ENCODE peak calls at places on chromosomes 6 and 20, in nine cellular contexts. E is naive thymus-derived CD4-positive, alpha-beta T cell; K is aorta; D is CD4-positive, alpha-beta T cell; G is brain microvascular endothelial cell; X is fibroblast of lung; N is stomach; I is OCI-LY7; S is heart left ventricle. M is an unnamed sample.

GRCh38 chr20:40319741-40320499 is 369.1 kb downstream of the MAFB start:
- DNase-seq in X (no peak), S (no peak), K (no peak), E (no peak), G (no peak), D (no peak), I (no peak), N (no peak), M (no peak)

GRCh38 chr20:13581451-13581850 is 57.3 kb downstream of the TASP1 start:
- DNase-seq in N (no peak), S (no peak), D (no peak), X (no peak), G (no peak), I (no peak), E (no peak), K (no peak), M (no peak)

GRCh38 chr6:19603716-19604115 is 233.5 kb upstream of the ID4 start:
- DNase-seq in N (no peak), I (no peak), D (no peak), S (no peak), E (no peak), G (no peak), K (no peak), X (no peak), M (no peak)

GRCh38 chr6:92352130-92352529 is 1067.2 kb downstream of the EPHA7 start:
- DNase-seq in S (no peak), K (no peak), N (no peak), D (no peak), I (no peak), X (no peak), E (no peak), G (no peak), M (no peak)

GRCh38 chr6:134317471-134318131 is at the start of gene SGK1:
- DNase-seq in N (no peak), E (peak), X (peak), G (peak), I (no peak), K (no peak), D (no peak), S (no peak), M (no peak)

GRCh38 chr20:46011631-46012482 is 3.1 kb downstream of the MMP9 start:
- DNase-seq in K (peak), I (peak), X (peak), D (peak), N (peak), G (no peak), S (peak), E (no peak), M (no peak)

GRCh38 chr6:916160-916559 is 223.2 kb upstream of the EXOC2 start:
- DNase-seq in K (no peak), S (no peak), E (no peak), G (no peak), X (no peak), N (no peak), I (no peak), D (no peak), M (no peak)

GRCh38 chr6:102458990-102459389 is 1065.5 kb downstream of the GRIK2 start:
- DNase-seq in E (no peak), S (no peak), N (no peak), D (no peak), X (no peak), I (no peak), G (no peak), K (no peak), M (no peak)

GRCh38 chr6:154882107-154882506 is 113.0 kb upstream of the TIAM2 start:
- DNase-seq in I (no peak), D (no peak), G (no peak), E (no peak), K (no peak), S (no peak), X (peak), N (no peak), M (no peak)

GRCh38 chr20:18916886-18917785 is 103.6 kb downstream of the SCP2D1 start:
- DNase-seq in N (no peak), X (no peak), E (no peak), K (no peak), G (peak), S (no peak), D (no peak), I (no peak), M (no peak)

GRCh38 chr20:62232764-62233645 is 5.3 kb upstream of the OSBPL2 start:
- DNase-seq in S (no peak), X (no peak), E (no peak), N (peak), G (no peak), K (no peak), D (no peak), I (no peak), M (no peak)

GRCh38 chr6:155311076-155311475 is 3.2 kb downstream of the TFB1M start:
- DNase-seq in E (no peak), D (no peak), S (no peak), G (no peak), I (no peak), N (peak), K (no peak), X (peak), M (no peak)

GRCh38 chr6:85390105-85390728 is 59.7 kb upstream of the NT5E start:
- DNase-seq in X (peak), E (no peak), D (no peak), S (no peak), N (no peak), I (no peak), K (no peak), G (no peak), M (no peak)

DNA sequence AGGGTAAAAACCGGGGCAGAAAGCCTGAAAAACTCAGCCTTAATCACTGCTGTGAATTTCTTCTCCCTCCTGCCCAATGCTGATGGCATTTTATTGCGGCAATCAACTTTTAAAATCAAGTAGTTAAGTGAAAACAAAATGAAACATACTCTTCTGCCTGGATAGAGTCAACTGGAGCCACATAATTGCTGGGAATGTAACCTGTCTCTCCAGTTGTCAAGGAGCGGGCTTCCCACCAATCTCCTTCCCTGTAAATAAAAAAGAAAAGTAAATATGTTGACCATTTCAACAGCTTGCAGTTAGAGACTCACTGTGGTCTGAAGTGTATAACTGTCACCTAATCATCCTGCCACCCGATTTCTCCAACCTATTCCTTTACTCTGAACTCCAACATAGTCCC is 102.1 kb upstream of the TRAF3IP2 start:
- DNase-seq in N (no peak), S (no peak), G (no peak), D (no peak), X (no peak), E (no peak), I (no peak), K (no peak), M (no peak)
- H3K27ac ChIP-seq in N (no peak), S (no peak), G (no peak), D (no peak), X (no peak), E (no peak), I (no peak), K (no peak), M (no peak)

GRCh38 chr6:7451321-7451720 is 61.7 kb downstream of the RIOK1 start:
- DNase-seq in I (no peak), X (no peak), S (no peak), N (no peak), E (no peak), K (no peak), D (no peak), G (no peak), M (no peak)

GRCh38 chr6:7446056-7446455 is 56.4 kb downstream of the RIOK1 start:
- DNase-seq in D (no peak), N (no peak), E (no peak), X (no peak), K (no peak), G (no peak), I (no peak), S (no peak), M (no peak)

GRCh38 chr6:7449018-7449417 is 59.4 kb downstream of the RIOK1 start:
- DNase-seq in D (no peak), I (no peak), G (no peak), E (no peak), K (no peak), X (no peak), N (no peak), S (no peak), M (no peak)

GRCh38 chr6:7446644-7447325 is 57.2 kb downstream of the RIOK1 start:
- DNase-seq in E (no peak), D (no peak), S (no peak), K (no peak), X (no peak), N (no peak), I (no peak), G (no peak), M (no peak)

GRCh38 chr6:7448232-7448631 is 58.6 kb downstream of the RIOK1 start:
- DNase-seq in G (no peak), D (no peak), K (no peak), I (no peak), E (no peak), X (no peak), N (no peak), S (no peak), M (no peak)
- H3K27ac ChIP-seq in G (no peak), D (no peak), K (no peak), I (no peak), E (no peak), X (no peak), N (no peak), S (no peak), M (no peak)

GRCh38 chr20:49172413-49172812 is 15.7 kb downstream of the STAU1 start:
- DNase-seq in I (no peak), E (no peak), G (no peak), N (no peak), S (no peak), K (no peak), D (no peak), X (no peak), M (no peak)
- H3K27ac ChIP-seq in I (no peak), E (no peak), G (no peak), N (no peak), S (no peak), K (no peak), D (no peak), X (no peak), M (no peak)

GRCh38 chr20:50389808-50390684 is 120.1 kb upstream of the PTPN1 start:
- DNase-seq in I (no peak), D (no peak), X (no peak), E (no peak), N (no peak), K (no peak), S (no peak), G (no peak), M (no peak)
- H3K27ac ChIP-seq in I (no peak), D (no peak), X (no peak), E (no peak), N (peak), K (peak), S (peak), G (no peak), M (no peak)

GRCh38 chr6:56540232-56540631 is 102.5 kb downstream of the DST start:
- DNase-seq in K (no peak), I (no peak), S (no peak), D (no peak), G (no peak), E (no peak), X (no peak), N (no peak), M (no peak)
- H3K27ac ChIP-seq in K (no peak), I (no peak), S (peak), D (no peak), G (no peak), E (no peak), X (peak), N (peak), M (peak)